ENCODE peak calls at places on chromosomes 5 and 9, in six cellular contexts. Y is dorsolateral prefrontal cortex, G is astrocyte of the cerebellum, H is neuronal stem cell, A is fibroblast of lung, Z is neural progenitor cell. M is an unnamed sample.

GRCh38 chr9:84705128-84705527 is 35.6 kb downstream of the NTRK2 start:
- DNase-seq in A (no peak), Y (no peak), H (no peak), G (peak; percentile 12), Z (peak; percentile 30), M (no peak)

GRCh38 chr9:132220069-132220468 is 58.2 kb downstream of the NTNG2 start:
- DNase-seq in G (no peak), Y (no peak), A (no peak), H (no peak), Z (no peak), M (no peak)

GRCh38 chr5:55377810-55378209 is 70.0 kb downstream of the MTREX start:
- DNase-seq in Z (no peak), G (no peak), A (no peak), Y (no peak), H (no peak), M (no peak)

GRCh38 chr5:90226433-90227099 is 183.0 kb downstream of the CETN3 start:
- DNase-seq in Y (no peak), H (no peak), Z (no peak), G (no peak), A (no peak), M (no peak)

GRCh38 chr5:168121138-168121494 is 170.3 kb upstream of the WWC1 start:
- DNase-seq in Z (no peak), G (no peak), Y (no peak), H (no peak), A (no peak), M (no peak)

GRCh38 chr5:64979518-64979917 is 210.8 kb downstream of the CWC27 start:
- DNase-seq in H (no peak), Z (no peak), G (peak; percentile 4), Y (no peak), A (no peak), M (no peak)

GRCh38 chr5:67315802-67316103 is 119.2 kb upstream of the CD180 start:
- DNase-seq in G (no peak), A (no peak), H (no peak), Z (no peak), Y (no peak), M (no peak)

GRCh38 chr5:88551724-88552345 is 283.2 kb upstream of the TMEM161B start:
- DNase-seq in H (peak; percentile 81), Z (peak; percentile 95), A (no peak), Y (peak; percentile 56), G (no peak), M (no peak)

GRCh38 chr5:23684103-23684502 is 176.7 kb downstream of the PRDM9 start:
- DNase-seq in G (no peak), Z (peak; percentile 8), Y (no peak), H (no peak), A (no peak), M (no peak)

GRCh38 chr9:129459550-129460322 is 161.2 kb downstream of the C9orf50 start:
- DNase-seq in Z (no peak), G (no peak), Y (no peak), H (no peak), A (no peak), M (no peak)

GRCh38 chr5:9715891-9716335 is 85.8 kb upstream of the TAS2R1 start:
- DNase-seq in G (no peak), Z (no peak), H (no peak), Y (no peak), A (peak; percentile 40), M (no peak)

GRCh38 chr5:58447231-58447630 is 12.7 kb downstream of the PLK2 start:
- DNase-seq in G (no peak), Y (no peak), A (peak; percentile 78), H (no peak), Z (no peak), M (no peak)

GRCh38 chr5:14946813-14947640 is 75.4 kb upstream of the ANKH start:
- DNase-seq in Z (peak; percentile 28), A (no peak), H (no peak), G (no peak), Y (no peak), M (peak; percentile 16)

GRCh38 chr5:130923543-130924159 is 241.4 kb downstream of the HINT1 start:
- DNase-seq in Y (no peak), A (peak; percentile 1), Z (peak; percentile 10), H (no peak), G (no peak), M (no peak)

GRCh38 chr5:130912088-130912487 is 253.0 kb downstream of the HINT1 start:
- DNase-seq in A (no peak), Y (no peak), G (no peak), H (no peak), Z (peak; percentile 9), M (no peak)

GRCh38 chr5:176549871-176550270 is 729 bp downstream of the CDHR2 start:
- DNase-seq in Y (no peak), H (no peak), Z (no peak), G (no peak), A (no peak), M (no peak)
- H3K4me3 ChIP-seq in Y (no peak overlapping the region), H (no peak overlapping the region), Z (no peak overlapping the region), G (no peak overlapping the region), A (no peak overlapping the region), M (no peak overlapping the region)

DNA sequence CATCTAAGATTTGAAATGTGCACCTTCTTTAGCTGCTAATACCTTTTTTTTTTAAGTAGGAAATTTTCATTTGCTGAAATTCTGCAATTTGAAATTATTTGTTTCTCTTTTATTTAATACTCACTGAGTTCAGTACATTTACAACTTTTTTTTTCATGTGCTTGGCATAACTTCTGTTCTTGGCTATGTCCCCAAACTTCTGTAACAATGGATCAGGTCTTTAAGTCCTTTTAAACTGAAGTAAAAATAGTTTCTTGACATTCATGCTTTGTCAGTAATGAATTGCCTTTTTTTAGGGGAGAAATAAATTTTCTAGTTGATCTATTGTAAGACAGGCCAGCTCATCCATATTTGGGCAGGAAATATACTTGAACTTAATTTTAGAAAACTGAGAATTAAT is 41.5 kb downstream of the EDIL3 start:
- DNase-seq in G (peak; percentile 26), Y (no peak), Z (no peak), A (peak; percentile 31), H (no peak), M (no peak)
- H3K4me3 ChIP-seq in G (no peak overlapping the region), Y (no peak overlapping the region), Z (no peak overlapping the region), A (no peak overlapping the region), H (no peak overlapping the region), M (no peak overlapping the region)

GRCh38 chr5:159005062-159005461 is 94.7 kb downstream of the EBF1 start:
- DNase-seq in A (no peak), G (no peak), Y (no peak), H (no peak), Z (no peak), M (no peak)

DNA sequence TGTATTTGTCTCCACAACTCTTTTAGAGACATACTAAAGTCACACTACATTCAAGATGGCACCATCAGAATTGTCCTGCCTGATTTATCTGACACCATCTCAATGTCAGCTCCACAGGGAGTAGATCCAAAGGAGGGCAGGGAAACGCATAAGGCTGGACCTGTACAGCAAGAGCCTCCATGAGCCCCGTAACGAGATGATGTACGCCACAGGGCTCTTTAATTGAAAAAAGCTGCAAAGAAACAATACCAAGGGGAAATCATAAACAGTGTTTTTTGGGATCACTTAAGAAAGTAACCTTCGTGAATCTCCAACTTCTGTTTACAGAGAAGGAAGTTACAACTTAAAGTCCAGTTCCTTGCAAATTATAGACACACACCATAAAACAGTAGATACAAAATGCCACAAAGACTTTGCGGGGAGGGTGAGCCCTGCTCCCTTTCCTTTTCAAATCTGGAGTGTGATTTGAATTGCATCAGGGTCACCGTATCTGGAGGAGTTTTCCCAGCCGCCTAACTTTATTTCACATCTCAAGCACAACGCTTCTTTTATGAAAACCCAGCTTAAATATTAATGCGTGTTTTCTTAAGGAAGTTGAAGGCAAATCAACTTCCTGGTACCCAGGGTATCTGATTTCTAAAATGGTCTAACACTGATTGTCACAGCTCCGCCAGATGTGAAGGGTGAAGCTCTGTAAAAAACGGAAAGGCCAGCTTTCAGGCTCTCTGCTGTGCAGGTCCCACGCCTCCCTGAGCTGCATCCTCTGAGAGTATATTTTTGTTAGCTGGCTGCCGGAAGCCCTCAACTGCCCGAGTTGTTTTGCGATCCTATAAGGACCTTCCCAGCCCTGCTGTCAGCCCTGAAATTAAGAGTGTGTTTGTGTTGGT is 88.9 kb downstream of the EBF1 start:
- DNase-seq in Z (no peak), G (no peak), H (no peak), Y (no peak), A (no peak), M (no peak)
- H3K4me3 ChIP-seq in Z (no peak overlapping the region), G (no peak overlapping the region), H (peak overlapping the region; percentile 24), Y (no peak overlapping the region), A (no peak overlapping the region), M (no peak overlapping the region)

DNA sequence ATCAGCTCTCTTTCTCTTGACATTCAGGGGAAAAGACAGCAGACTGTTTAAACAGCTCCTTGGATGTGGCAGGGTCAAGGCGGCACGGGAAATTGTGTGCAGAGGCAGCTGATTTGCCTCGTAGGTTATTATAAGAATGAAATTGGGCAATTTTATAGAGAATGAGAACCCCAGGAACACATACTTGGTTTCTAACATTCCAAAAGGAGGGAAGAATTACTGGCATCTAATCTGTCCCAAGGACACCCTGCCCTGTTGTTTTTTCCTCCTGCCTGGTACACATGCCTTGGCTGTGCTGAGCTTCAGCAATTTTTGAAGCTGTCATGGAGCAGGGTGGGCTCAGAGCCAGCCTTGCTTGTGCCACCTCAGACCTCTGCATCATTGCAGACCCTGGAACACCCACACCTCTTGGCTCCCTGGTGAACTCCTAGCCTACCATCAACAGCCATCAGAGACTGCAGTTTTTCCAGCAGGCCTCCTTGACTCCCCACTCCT is 143.6 kb downstream of the BOD1 start:
- DNase-seq in H (no peak), Y (peak; percentile 38), A (peak; percentile 49), G (no peak), Z (no peak), M (no peak)
- H3K4me3 ChIP-seq in H (no peak overlapping the region), Y (peak overlapping the region; percentile 9), A (no peak overlapping the region), G (no peak overlapping the region), Z (no peak overlapping the region), M (no peak overlapping the region)

GRCh38 chr5:172713113-172713808 is 57.7 kb downstream of the DUSP1 start:
- DNase-seq in Z (peak; percentile 66), H (peak; percentile 58), Y (peak; percentile 63), G (no peak), A (no peak), M (no peak)
- H3K4me3 ChIP-seq in Z (no peak overlapping the region), H (no peak overlapping the region), Y (no peak overlapping the region), G (no peak overlapping the region), A (no peak overlapping the region), M (no peak overlapping the region)

GRCh38 chr5:1537166-1538154 is 13.7 kb upstream of the LPCAT1 start:
- DNase-seq in A (no peak), G (no peak), H (no peak), Z (no peak), Y (no peak), M (no peak)
- H3K4me3 ChIP-seq in A (peak overlapping the region; percentile 34), G (no peak overlapping the region), H (no peak overlapping the region), Z (no peak overlapping the region), Y (no peak overlapping the region), M (no peak overlapping the region)

M was measured in NT2/D1.